ENCODE peak calls at places on chromosomes 4 and X, in four cellular contexts. I, S, G and O are unnamed samples.

GRCh38 chrX:124216396-124217124 is 115.9 kb upstream of the TEX13D start:
- DNase-seq in I (peak), S (no peak), G (no peak), O (no peak)

GRCh38 chr4:74387790-74388189 is 22.8 kb downstream of the EREG start:
- DNase-seq in I (no peak), S (no peak), G (no peak), O (no peak)

GRCh38 chr4:107131295-107131694 is 95.2 kb upstream of the DKK2 start:
- DNase-seq in I (no peak), S (no peak), G (no peak), O (no peak)

GRCh38 chr4:152983774-152984411 is 47.8 kb downstream of the FHDC1 start:
- DNase-seq in I (no peak), S (no peak), G (no peak), O (no peak)

GRCh38 chr4:112509243-112510190 is 6.5 kb downstream of the NEUROG2 start:
- DNase-seq in I (peak), S (no peak), G (no peak), O (no peak)

GRCh38 chr4:149371021-149371420 is 444.6 kb downstream of the IQCM start:
- DNase-seq in I (peak), S (no peak), G (peak), O (peak)

GRCh38 chr4:127630152-127630551 is 2.6 kb upstream of the INTU start:
- DNase-seq in I (no peak), S (no peak), G (no peak), O (no peak)

GRCh38 chrX:148541461-148541983 is 41.1 kb downstream of the AFF2 start:
- DNase-seq in I (no peak), S (no peak), G (no peak), O (no peak)

GRCh38 chrX:124347242-124347641 is 879 bp downstream of the SH2D1A start:
- DNase-seq in I (no peak), S (no peak), G (no peak), O (no peak)

GRCh38 chr4:170868191-170868590 is 778.4 kb upstream of the AADAT start:
- DNase-seq in I (no peak), S (no peak), G (no peak), O (no peak)

GRCh38 chr4:879730-880079 is 52.4 kb downstream of the GAK start:
- DNase-seq in I (no peak), S (no peak), G (no peak), O (no peak)

GRCh38 chr4:175394213-175394612 is 417.9 kb downstream of the GPM6A start:
- DNase-seq in I (no peak), S (no peak), G (no peak), O (no peak)

GRCh38 chrX:134658421-134658896 is at the start of gene PLAC1:
- DNase-seq in I (no peak), S (no peak), G (no peak), O (no peak)

GRCh38 chr4:80475781-80476180 is 140.3 kb downstream of the CFAP299 start:
- DNase-seq in I (no peak), S (no peak), G (no peak), O (no peak)

GRCh38 chr4:185566425-185566824 is 31.1 kb upstream of the PDLIM3 start:
- DNase-seq in I (no peak), S (no peak), G (no peak), O (no peak)

GRCh38 chr4:142925161-142925560 is 79.1 kb upstream of the INPP4B start:
- DNase-seq in I (no peak), S (no peak), G (no peak), O (no peak)

GRCh38 chr4:3250956-3251690 is 2.2 kb downstream of the MSANTD1 start:
- DNase-seq in I (peak), S (peak), G (peak), O (no peak)

DNA sequence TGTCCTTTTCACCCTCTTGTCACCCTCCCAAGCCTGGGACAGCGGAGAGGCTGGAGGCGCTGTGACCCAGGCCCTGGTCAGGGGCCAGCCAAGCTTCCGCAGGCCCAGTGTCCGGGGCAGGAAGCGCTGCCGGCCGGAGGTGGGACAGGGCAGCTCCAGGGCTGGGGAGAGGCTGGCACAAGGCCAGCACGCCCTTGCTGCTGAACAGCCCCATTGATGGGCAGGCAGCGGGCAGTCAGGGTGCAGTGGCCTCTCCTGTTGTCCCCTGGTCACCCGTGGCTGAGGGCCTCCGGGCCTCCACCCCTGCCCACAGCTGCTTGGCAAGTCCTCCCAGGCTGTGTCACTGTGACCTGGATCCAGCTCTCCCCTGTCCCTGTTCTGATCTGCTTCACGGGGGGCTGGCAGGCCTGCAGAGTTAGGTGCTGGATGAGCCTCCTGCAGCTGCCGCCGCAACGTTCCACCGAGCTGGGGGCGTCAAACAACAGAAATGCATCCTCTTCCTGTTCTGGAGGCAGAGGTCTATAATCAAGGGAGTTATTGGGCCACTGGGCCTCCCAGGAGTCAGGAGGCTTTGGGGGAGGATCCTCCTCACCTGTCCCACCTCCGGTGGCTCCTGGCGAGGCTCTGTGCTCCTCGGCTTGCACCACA is 107.9 kb downstream of the PSAPL1 start:
- DNase-seq in I (no peak), S (no peak), G (no peak), O (no peak)
- TF ChIP-seq POLR2AphosphoS5 in I (no peak), S (no peak), G (no peak), O (no peak)

GRCh38 chrX:24150051-24150790 is 692 bp downstream of the ZFX start:
- DNase-seq in I (peak), S (peak), G (peak), O (peak)

GRCh38 chrX:24147165-24147564 is 2.4 kb upstream of the ZFX start:
- DNase-seq in I (no peak), S (no peak), G (no peak), O (no peak)

GRCh38 chrX:24148118-24148517 is 1.4 kb upstream of the ZFX start:
- DNase-seq in I (no peak), S (no peak), G (no peak), O (no peak)

GRCh38 chrX:24149346-24150050 is at the start of gene ZFX:
- DNase-seq in I (no peak), S (peak), G (peak), O (peak)

DNA sequence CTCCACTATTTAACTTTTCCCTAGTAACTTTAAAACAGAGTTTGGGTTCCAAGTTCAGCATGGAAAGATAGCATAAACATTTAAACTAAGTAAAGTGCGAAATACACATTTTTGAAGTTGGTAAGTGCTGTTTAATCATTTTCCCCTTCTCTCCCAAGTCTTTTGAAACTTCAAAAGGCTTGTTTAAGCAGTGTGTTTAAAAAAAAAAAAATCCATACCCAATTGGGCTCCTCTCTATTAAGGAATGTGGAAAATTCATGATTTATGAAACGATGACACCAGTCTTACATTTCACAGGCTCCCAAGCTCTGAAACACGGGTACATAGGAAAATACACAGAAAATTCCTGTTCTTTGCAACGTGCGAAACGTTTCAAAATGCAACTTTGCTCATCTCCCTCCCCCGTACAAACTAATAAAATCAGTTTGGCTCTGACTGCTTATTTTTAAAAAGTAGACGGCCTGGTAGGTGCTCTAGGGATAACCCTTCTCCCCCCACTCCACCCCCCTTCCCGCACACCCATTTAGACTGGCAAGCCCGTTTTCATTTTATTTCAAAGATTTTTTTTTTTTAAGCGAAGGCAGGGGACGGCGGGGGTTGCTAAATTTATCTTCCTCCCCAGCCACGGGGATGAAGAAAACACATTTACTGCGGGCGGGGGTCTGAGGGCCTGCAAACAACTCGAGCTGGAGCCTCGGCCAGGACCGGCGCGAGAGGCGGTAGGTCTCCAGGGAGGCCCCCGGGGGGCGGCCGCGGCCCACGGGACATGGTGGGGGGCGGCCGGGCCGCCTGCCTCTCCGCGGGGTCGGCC is 789 bp upstream of the ZFX start:
- DNase-seq in I (no peak), S (peak), G (peak), O (peak)
- TF ChIP-seq POLR2AphosphoS5 in I (no peak), S (peak), G (no peak), O (no peak)

DNA sequence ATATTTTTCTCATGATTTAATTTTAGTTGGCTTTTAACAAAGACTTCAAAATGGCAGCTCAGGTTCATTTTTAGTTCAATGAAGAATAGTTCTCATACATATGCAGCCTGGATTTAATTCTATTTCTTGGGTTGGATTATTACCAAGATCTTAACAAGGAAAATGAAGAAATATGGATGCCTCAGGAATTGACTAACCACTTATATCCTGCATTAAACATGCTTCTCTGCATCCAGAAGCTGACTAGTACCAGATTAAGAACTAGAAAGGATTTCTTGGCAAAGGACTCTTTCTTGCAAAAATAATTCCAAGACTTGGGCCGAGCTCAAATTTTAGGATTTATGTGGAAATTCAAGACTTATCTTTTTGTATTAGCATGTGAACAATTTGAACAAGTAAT is 5.6 kb upstream of the KLHL2 start:
- DNase-seq in I (no peak), S (no peak), G (no peak), O (no peak)
- TF ChIP-seq POLR2AphosphoS5 in I (no peak), S (no peak), G (no peak), O (no peak)

GRCh38 chr4:10100734-10101216 is 15.8 kb downstream of the WDR1 start:
- DNase-seq in I (no peak), S (peak), G (peak), O (no peak)
- TF ChIP-seq POLR2AphosphoS5 in I (no peak), S (no peak), G (no peak), O (no peak)

DNA sequence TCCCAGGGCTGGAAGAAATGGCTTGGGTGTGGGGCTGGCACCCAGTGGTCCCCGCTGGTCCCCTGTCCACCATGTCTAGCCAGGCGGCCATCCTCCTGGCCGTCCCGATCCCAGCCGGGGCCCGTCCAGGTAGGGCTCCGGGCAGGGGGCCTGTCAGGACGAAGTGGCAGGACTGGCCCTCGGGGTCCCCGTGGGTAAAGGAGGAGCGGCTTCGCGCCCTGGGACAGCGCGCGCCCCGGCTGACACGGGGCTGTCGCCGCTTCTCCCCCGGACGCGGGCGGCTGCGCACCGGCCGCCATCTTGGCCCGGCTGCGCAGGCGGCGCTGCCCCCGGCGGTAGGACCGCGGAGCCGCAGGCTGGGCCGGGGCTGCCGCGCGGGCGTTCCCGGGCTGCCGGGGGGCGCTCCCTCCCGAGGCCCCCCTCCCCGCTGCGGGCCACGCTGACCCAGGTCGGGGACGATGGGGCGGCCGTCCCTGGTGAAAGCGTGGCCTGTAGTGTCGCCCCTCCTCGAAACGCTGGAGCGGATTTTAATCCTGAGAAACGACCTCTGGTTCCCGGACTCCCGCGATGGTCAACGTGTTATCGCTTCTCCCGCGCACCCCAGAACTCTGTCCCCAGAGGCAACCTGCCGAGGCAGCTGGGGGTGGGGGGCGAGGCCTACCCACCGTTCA is 60.4 kb upstream of the BCOR start:
- DNase-seq in I (peak), S (no peak), G (no peak), O (no peak)
- TF ChIP-seq POLR2AphosphoS5 in I (peak), S (peak), G (no peak), O (no peak)

DNA sequence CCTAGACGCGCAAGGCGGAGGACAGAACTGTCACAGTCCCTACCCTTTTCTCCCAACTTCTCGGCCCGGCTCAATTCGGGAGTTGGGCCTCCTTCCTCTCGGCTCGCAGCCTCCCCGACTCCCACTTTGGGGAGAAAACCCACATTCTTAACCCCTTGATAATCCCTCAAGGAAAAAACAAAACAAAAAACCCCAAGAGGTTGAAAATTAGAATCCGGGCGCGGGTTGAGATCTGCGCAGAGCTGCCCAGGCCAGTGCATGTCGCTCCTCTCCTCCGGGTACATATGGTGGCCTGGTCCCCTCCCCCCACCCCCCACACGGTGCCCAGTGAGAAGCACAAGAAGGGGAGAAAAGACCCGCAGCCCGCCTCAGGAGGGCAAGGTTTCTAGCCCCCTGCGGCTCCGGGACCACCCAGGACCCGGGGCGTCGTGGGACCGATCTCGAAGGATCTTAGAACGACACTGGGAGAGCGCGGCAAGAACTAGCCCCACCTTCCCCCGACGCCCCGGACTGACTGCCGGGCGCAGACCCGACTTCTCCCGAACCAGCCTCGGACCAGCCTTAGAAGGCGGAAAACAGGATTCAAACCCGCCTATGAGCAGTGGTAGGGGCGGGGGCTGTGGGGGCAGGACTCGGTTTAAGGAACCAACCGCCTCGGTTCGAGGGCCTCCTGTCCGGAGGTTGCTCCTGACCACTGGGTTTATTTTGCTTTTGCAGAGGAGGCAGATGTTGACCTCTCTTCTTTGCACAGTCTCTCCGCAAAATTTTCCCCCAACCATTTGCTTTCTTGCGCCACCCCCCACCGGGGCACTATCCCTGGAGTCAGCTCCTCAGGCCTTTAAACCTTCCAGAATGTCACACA is 2.5 kb upstream of the PDGFRA start:
- DNase-seq in I (peak), S (peak), G (peak), O (no peak)
- TF ChIP-seq POLR2AphosphoS5 in I (no peak), S (no peak), G (no peak), O (no peak)

DNA sequence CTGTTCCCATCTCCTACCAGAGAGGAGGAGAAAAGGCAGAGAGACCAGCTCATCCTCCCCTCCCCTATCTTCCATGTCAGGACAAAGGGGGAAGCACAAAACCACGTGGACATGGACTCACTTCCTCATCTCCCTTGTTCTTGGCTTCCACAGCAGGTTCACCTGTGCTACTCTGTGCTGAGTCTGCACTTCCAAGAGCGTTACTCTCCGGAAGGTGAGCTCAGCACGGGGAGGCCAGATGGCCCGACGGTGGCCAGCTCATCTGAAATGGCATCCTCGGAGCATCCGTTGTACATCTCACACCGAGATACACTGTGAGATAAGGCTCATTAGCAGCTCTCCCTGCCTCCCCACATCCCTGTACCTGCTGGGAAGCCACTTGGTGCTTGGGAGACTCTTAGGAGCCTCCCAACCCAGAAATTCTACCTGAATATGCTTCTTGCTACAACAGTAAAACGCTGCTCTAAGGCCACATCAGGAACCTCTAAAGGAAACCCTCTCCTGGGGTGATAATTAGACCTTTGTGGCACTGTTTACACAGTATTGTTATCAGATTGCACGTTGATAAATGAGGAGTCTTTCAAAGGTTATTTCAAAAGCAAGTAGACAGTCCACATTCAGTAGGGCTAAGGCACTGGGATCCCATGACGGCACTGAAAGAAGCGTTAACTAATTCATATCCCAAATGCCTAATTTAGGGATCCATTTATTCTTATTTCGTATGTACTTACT is 19.4 kb downstream of the LGI2 start:
- DNase-seq in I (no peak), S (no peak), G (no peak), O (no peak)
- TF ChIP-seq POLR2AphosphoS5 in I (no peak), S (no peak), G (no peak), O (no peak)

DNA sequence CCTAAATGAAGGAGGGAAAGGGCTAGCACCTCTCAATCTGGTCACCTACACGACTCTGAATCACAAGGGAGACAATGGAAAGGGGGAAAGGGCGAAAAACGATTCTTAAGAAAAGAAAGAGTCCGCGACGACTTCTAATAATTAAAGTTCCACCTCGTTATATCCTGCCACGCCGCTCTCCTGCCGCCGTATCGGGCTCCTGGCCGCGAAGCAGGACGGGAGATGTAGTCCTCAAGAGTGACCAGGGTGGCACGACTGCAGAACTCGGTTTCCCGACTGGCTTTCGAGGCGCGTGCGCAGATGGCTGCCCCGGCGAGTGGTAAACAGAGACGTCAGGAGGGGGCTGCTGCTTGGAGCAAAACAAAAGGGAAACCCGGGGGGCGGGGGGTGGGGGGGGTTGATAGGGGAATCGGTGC is at the start of gene FOXO4:
- DNase-seq in I (peak), S (peak), G (peak), O (peak)
- TF ChIP-seq POLR2AphosphoS5 in I (no peak), S (peak), G (no peak), O (peak)

DNA sequence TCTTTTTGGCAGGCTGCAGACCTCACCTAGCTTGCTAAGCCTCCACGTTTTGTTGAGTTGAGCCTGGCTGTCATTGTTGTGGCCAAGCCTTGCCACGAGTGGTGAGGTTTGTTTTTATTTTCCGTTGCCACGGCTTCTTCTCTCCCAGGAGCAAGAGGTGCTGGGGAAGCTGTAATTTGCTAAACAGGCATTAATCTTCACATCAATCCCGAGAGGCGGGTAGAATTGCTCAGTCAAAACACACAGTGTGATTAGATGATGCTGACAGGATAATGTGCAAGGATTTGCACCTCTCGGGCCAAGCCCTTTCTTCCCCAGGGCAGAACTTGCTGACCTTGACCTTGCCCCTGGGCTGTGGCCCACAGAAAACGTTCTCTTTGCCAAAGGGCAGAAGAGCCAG is 72.2 kb upstream of the ATP6AP2 start:
- DNase-seq in I (no peak), S (no peak), G (no peak), O (no peak)
- TF ChIP-seq POLR2AphosphoS5 in I (no peak), S (no peak), G (no peak), O (no peak)

GRCh38 chrX:104324871-104325585 is 70.3 kb upstream of the ESX1 start:
- DNase-seq in I (no peak), S (no peak), G (no peak), O (no peak)
- TF ChIP-seq POLR2AphosphoS5 in I (no peak), S (no peak), G (no peak), O (no peak)